ENCODE peak calls at places on chromosome 20, in four cellular contexts. L, J, B and E are unnamed samples.

GRCh38 chr20:54062812-54063280 is 7.5 kb downstream of the BCAS1 start:
- DNase-seq in J (peak; percentile 55), B (peak; percentile 8), L (no peak), E (peak; percentile 57)

GRCh38 chr20:38337561-38338140 is 8.6 kb upstream of the LBP start:
- DNase-seq in J (no peak), L (no peak), B (peak; percentile 10), E (no peak)

GRCh38 chr20:50594591-50595432 is 84.6 kb downstream of the PTPN1 start:
- DNase-seq in L (no peak), B (no peak), J (no peak), E (no peak)

GRCh38 chr20:1912056-1912455 is 16.8 kb downstream of the SIRPA start:
- DNase-seq in L (no peak), B (peak; percentile 47), J (no peak), E (no peak)

GRCh38 chr20:47144463-47144862 is 212.0 kb downstream of the ZMYND8 start:
- DNase-seq in J (no peak), B (no peak), L (no peak), E (no peak)

GRCh38 chr20:62321978-62322377 is 19.2 kb downstream of the ADRM1 start:
- DNase-seq in B (no peak), L (no peak), J (no peak), E (no peak)

GRCh38 chr20:20872420-20872819 is 160.0 kb upstream of the RALGAPA2 start:
- DNase-seq in J (no peak), B (no peak), L (no peak), E (no peak)

GRCh38 chr20:1918766-1919165 is 23.6 kb downstream of the SIRPA start:
- DNase-seq in L (no peak), B (no peak), J (no peak), E (no peak)

GRCh38 chr20:39188264-39188765 is 226.2 kb downstream of the DHX35 start:
- DNase-seq in B (no peak), L (no peak), J (no peak), E (no peak)

GRCh38 chr20:37897008-37897548 is 5.8 kb upstream of the VSTM2L start:
- DNase-seq in B (no peak), L (no peak), J (no peak), E (no peak)

GRCh38 chr20:50655325-50655880 is 35.9 kb downstream of the RIPOR3 start:
- DNase-seq in B (no peak), J (no peak), L (peak; percentile 83), E (no peak)

GRCh38 chr20:2336471-2336870 is 40.7 kb downstream of the TGM3 start:
- DNase-seq in L (no peak), B (no peak), J (no peak), E (no peak)

GRCh38 chr20:63186528-63187316 is 29.2 kb downstream of the YTHDF1 start:
- DNase-seq in B (no peak), J (no peak), L (no peak), E (no peak)

GRCh38 chr20:62993856-62994494 is 12.8 kb downstream of the BHLHE23 start:
- DNase-seq in B (no peak), L (no peak), J (no peak), E (no peak)

GRCh38 chr20:51386586-51386985 is 155.9 kb downstream of the NFATC2 start:
- DNase-seq in L (no peak), B (no peak), J (no peak), E (no peak)

GRCh38 chr20:52896348-52896747 is 75.8 kb upstream of the TSHZ2 start:
- DNase-seq in L (no peak), B (no peak), J (no peak), E (no peak)

GRCh38 chr20:21693322-21693721 is 12.1 kb upstream of the PAX1 start:
- DNase-seq in L (no peak), B (no peak), J (no peak), E (no peak)

GRCh38 chr20:12594410-12595130 is 414.2 kb upstream of the SPTLC3 start:
- DNase-seq in B (peak; percentile 4), L (no peak), J (no peak), E (no peak)

GRCh38 chr20:63624486-63624885 is 2.4 kb downstream of the GMEB2 start:
- DNase-seq in B (peak; percentile 9), J (no peak), L (no peak), E (no peak)

GRCh38 chr20:40797425-40797824 is 108.4 kb upstream of the MAFB start:
- DNase-seq in B (no peak), J (no peak), L (peak; percentile 38), E (peak; percentile 25)

GRCh38 chr20:8829232-8829631 is 239.7 kb upstream of the PLCB4 start:
- DNase-seq in L (no peak), J (no peak), B (no peak), E (no peak)
- TF ChIP-seq CTCF in L (no peak), J (no peak), B (peak; percentile 47), E (no peak)

DNA sequence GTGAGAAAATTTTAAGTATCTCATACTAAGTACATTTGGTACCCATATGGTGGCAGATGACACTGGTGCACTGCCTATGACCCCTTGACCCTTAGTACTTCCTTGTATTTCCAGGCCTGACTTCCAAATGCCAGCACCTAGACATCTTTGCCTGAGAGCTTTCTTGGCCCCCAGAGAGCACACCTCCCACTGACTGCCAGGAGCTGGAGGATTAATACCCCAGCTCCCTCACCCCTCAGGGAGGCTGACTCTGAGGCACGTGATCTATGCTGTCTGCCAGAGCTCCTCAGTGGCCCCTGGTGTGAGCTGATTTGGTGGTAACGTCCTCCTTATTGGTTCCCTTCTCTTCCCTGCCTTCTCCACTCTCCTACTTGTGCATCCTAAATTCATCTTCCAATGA is 38.0 kb downstream of the BFSP1 start:
- DNase-seq in L (no peak), B (no peak), J (no peak), E (no peak)
- TF ChIP-seq CTCF in L (no peak), B (no peak), J (no peak), E (no peak)

GRCh38 chr20:57335392-57335791 is 5.8 kb downstream of the SPO11 start:
- DNase-seq in B (no peak), J (no peak), L (no peak), E (no peak)
- TF ChIP-seq CTCF in B (no peak), J (no peak), L (no peak), E (peak; percentile 11)

GRCh38 chr20:45489083-45489531 is 19.6 kb downstream of the WFDC2 start:
- DNase-seq in L (no peak), J (no peak), B (no peak), E (no peak)

GRCh38 chr20:45485388-45485787 is 15.8 kb downstream of the WFDC2 start:
- DNase-seq in L (no peak), B (no peak), J (no peak), E (no peak)

GRCh38 chr20:45484676-45485075 is 15.1 kb downstream of the WFDC2 start:
- DNase-seq in B (no peak), L (no peak), J (no peak), E (no peak)

GRCh38 chr20:45487231-45487635 is 17.7 kb downstream of the WFDC2 start:
- DNase-seq in L (no peak), J (no peak), B (no peak), E (peak; percentile 39)
- TF ChIP-seq CTCF in L (no peak), J (no peak), B (peak; percentile 11), E (peak; percentile 13)

GRCh38 chr20:14688045-14688444 is 350.6 kb upstream of the FLRT3 start:
- DNase-seq in L (no peak), B (no peak), J (no peak), E (no peak)
- TF ChIP-seq CTCF in L (no peak), B (no peak), J (no peak), E (no peak)

DNA sequence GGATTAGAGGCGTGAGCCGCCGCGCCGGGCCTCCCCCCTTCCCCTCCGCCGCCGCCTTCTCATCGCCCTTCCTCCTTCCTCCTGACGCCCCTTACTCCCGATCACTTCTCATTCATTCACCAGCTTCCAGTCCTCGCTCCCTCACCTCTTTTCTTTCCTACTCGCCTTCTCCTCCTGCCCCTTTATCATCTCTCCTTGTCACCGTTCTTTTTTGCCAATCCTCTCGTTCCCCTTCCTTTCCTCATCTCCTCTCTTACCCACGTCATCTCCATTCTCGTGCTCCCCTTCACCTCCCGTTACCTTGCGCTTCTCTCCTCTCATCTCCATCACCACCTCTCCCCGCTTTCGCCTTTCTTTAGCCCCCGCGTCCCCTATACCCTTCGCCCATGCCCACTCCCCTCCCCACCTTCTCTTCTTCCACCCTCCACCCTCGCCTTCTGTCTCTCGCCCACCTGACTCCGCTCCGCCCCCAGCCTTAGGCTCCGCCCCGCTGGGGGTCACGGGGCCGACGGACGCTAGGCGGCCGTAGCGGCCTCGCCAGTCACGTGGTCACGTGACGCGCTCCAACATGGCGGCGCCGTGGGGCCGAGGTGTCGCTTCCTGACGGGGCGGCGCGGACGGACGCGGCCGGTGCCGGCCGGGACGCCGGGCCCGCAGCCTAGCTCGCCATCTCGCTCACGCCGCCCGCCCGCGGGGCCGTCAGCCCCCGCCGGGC is at the start of gene ARFGEF2:
- DNase-seq in J (peak; percentile 98), L (peak; percentile 92), B (peak; percentile 73), E (peak; percentile 97)
- TF ChIP-seq CTCF in J (no peak), L (no peak), B (no peak), E (no peak)